ENCODE peak calls at places on chromosomes 5 and 9, in seven cellular contexts. V, Y, U, N, Q, M and E are unnamed samples. For H3K27me3, the result is how much of the 10 kb centered on the place peaks cover.

GRCh38 chr9:136794281-136795026 is 1.7 kb upstream of the CCDC183 start:
- DNase-seq in V (no peak), Y (no peak), U (no peak), N (no peak), Q (no peak), M (no peak), E (no peak)

GRCh38 chr5:91224969-91225368 is 158.1 kb downstream of the ARRDC3 start:
- DNase-seq in V (no peak), Y (peak), U (no peak), N (no peak), Q (no peak), M (no peak), E (no peak)

GRCh38 chr9:33024126-33024965 is 727 bp upstream of the DNAJA1 start:
- DNase-seq in V (peak), Y (no peak), U (peak), N (no peak), Q (peak), M (no peak), E (no peak)

GRCh38 chr5:77635617-77636422 is 2.7 kb downstream of the OTP start:
- DNase-seq in V (no peak), Y (peak), U (no peak), N (no peak), Q (no peak), M (no peak), E (no peak)

GRCh38 chr9:5518061-5518936 is 8.0 kb downstream of the PDCD1LG2 start:
- DNase-seq in V (no peak), Y (no peak), U (no peak), N (no peak), Q (no peak), M (no peak), E (no peak)

GRCh38 chr9:83030391-83031107 is 32.4 kb downstream of the RASEF start:
- DNase-seq in V (no peak), Y (no peak), U (no peak), N (no peak), Q (no peak), M (no peak), E (no peak)

GRCh38 chr5:7592910-7593309 is 197.0 kb downstream of the ADCY2 start:
- DNase-seq in V (no peak), Y (no peak), U (peak), N (no peak), Q (peak), M (no peak), E (peak)

GRCh38 chr9:73565026-73565425 is 413.4 kb downstream of the ANXA1 start:
- DNase-seq in V (no peak), Y (peak), U (no peak), N (no peak), Q (no peak), M (no peak), E (no peak)

GRCh38 chr5:1111727-1112289 is at the start of gene SLC12A7:
- DNase-seq in V (no peak), Y (peak), U (peak), N (no peak), Q (peak), M (peak), E (peak)

GRCh38 chr5:175535781-175536180 is 57.4 kb downstream of the SFXN1 start:
- DNase-seq in V (no peak), Y (no peak), U (no peak), N (no peak), Q (no peak), M (peak), E (no peak)

GRCh38 chr5:181054138-181054537 is 14.1 kb downstream of the BTNL9 start:
- DNase-seq in V (no peak), Y (no peak), U (no peak), N (no peak), Q (no peak), M (no peak), E (no peak)

GRCh38 chr5:675876-676698 is 17.1 kb downstream of the TPPP start:
- DNase-seq in V (no peak), Y (no peak), U (no peak), N (no peak), Q (no peak), M (peak), E (no peak)

GRCh38 chr9:98365227-98365669 is 109.8 kb upstream of the TBC1D2 start:
- DNase-seq in V (peak), Y (peak), U (peak), N (no peak), Q (no peak), M (no peak), E (no peak)

GRCh38 chr5:168939887-168940534 is 360.8 kb upstream of the PANK3 start:
- DNase-seq in V (no peak), Y (no peak), U (no peak), N (no peak), Q (no peak), M (no peak), E (no peak)

GRCh38 chr9:5917888-5918287 is 27.2 kb downstream of the MLANA start:
- DNase-seq in V (no peak), Y (no peak), U (no peak), N (no peak), Q (no peak), M (no peak), E (no peak)

GRCh38 chr5:172572440-172572839 is 68.6 kb upstream of the NEURL1B start:
- DNase-seq in V (no peak), Y (no peak), U (no peak), N (no peak), Q (no peak), M (no peak), E (no peak)

GRCh38 chr5:142870552-142870951 is 100.4 kb downstream of the ARHGAP26 start:
- DNase-seq in V (no peak), Y (peak), U (no peak), N (no peak), Q (no peak), M (peak), E (no peak)

GRCh38 chr5:33235824-33236223 is 204.9 kb upstream of the TARS1 start:
- DNase-seq in V (no peak), Y (no peak), U (no peak), N (no peak), Q (no peak), M (no peak), E (no peak)

GRCh38 chr9:14314424-14314928 is 535 bp upstream of the NFIB start:
- DNase-seq in V (peak), Y (peak), U (peak), N (peak), Q (peak), M (peak), E (no peak)

GRCh38 chr9:89427621-89428221 is 70.2 kb downstream of the SEMA4D start:
- DNase-seq in V (no peak), Y (no peak), U (no peak), N (no peak), Q (no peak), M (no peak), E (no peak)

GRCh38 chr5:39423331-39423751 is 1.4 kb downstream of the DAB2 start:
- DNase-seq in V (no peak), Y (peak), U (no peak), N (peak), Q (no peak), M (no peak), E (peak)

GRCh38 chr5:160173-160510 is 31.2 kb upstream of the LRRC14B start:
- DNase-seq in V (peak), Y (no peak), U (no peak), N (no peak), Q (no peak), M (peak), E (no peak)

GRCh38 chr5:62650197-62650596 is 71.6 kb downstream of the LRRC70 start:
- DNase-seq in V (no peak), Y (no peak), U (no peak), N (no peak), Q (no peak), M (no peak), E (no peak)

GRCh38 chr5:154610321-154611154 is 132.5 kb upstream of the HAND1 start:
- DNase-seq in V (peak), Y (peak), U (peak), N (peak), Q (peak), M (peak), E (peak)
- H3K27me3 ChIP-seq in V (under half), Y (under half), U (under half), N (half or more), Q (under half), M (under half), E (under half)

GRCh38 chr5:177008716-177009115 is 2.1 kb upstream of the UIMC1 start:
- DNase-seq in V (peak), Y (no peak), U (no peak), N (no peak), Q (no peak), M (no peak), E (no peak)

GRCh38 chr5:177004961-177005360 is 1.6 kb downstream of the UIMC1 start:
- DNase-seq in V (no peak), Y (no peak), U (no peak), N (no peak), Q (no peak), M (no peak), E (peak)

GRCh38 chr5:177003649-177004048 is 2.9 kb downstream of the UIMC1 start:
- DNase-seq in V (no peak), Y (no peak), U (no peak), N (no peak), Q (no peak), M (no peak), E (no peak)

GRCh38 chr5:177006265-177006972 is at the start of gene UIMC1:
- DNase-seq in V (peak), Y (peak), U (peak), N (peak), Q (peak), M (peak), E (peak)

DNA sequence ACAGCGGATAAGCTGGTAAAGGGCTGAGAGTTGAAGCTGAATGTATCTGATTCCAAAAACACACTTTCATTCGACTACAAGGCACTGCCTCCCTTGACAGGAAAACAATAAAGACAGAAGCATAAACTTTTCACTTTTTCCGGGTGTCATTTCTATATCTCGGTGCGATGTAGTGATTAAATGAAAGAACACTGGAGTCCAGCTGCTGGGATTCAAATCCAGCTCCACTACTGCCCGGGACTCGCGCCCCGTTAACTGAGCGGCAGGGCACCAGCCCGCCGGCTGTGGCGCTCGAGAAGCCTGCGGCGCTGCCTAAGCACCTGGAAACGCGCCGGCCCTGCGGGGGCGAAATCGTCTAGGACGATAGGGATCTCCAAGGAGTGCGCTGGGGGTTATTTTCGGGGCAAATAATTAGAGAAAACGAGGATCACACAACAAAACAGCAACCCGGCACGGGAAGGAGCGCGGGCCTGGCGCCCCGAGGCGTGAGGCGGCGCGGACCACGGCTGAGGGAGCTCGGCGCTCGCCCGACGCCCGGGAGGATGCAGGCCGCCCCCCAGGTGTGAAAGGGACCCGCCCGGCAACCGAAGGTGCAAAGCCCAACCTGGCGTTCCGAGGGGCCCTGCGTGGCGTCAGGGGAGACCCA is 837 bp downstream of the UIMC1 start:
- DNase-seq in V (peak), Y (peak), U (peak), N (peak), Q (peak), M (peak), E (peak)
- TF ChIP-seq CTCF in V (peak), Y (peak), U (peak), N (no peak), Q (peak), M (no peak), E (peak)

DNA sequence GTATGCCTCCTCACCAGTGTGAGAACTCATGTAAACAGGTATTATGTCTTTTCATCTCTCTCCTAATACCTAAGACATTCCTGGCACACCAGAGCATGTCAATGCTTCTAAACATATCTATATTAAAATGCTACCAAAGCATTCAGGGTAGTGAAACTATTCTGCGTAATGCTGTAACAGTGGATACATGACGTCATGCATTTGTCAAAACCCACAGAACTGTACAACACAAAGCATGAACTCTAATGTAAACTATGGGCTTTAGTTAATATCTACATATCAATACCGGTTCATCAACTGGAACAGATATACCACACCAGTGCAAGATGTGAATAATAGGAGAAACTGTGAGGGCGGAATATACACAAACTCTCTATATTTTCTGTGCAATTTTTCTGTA is 72.2 kb upstream of the GABRP start:
- DNase-seq in V (no peak), Y (no peak), U (no peak), N (no peak), Q (no peak), M (no peak), E (no peak)
- H3K27me3 ChIP-seq in V (under half), Y (under half), U (under half), N (under half), Q (under half), M (under half), E (under half)

DNA sequence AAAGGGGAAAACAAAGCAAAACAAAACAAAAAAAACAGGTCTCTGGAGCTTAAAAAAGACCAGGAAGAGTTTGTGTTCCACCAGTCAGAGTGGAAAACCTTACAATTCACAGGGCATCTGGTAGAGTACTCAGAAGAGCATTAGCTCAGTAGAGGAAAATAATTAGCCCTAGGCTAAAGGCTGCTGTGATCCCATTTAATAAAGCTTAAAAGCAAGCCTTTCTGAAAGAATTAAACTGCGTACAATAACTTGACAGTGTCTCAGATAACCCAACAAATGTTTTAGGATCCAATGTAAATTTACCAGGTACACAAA is 7.3 kb downstream of the ECM2 start:
- DNase-seq in V (no peak), Y (no peak), U (no peak), N (no peak), Q (no peak), M (no peak), E (no peak)
- TF ChIP-seq CTCF in V (no peak), Y (no peak), U (no peak), N (no peak), Q (no peak), M (no peak), E (no peak)